ENCODE peak calls at places on chromosomes 11 and 22, in seven cellular contexts. One of them, this sample, is unnamed.

GRCh38 chr11:1181858-1182535 is 24.2 kb downstream of the MUC5AC start:
- DNase-seq in IMR-90: no peak
- DNase-seq in MCF 10A: no peak
- DNase-seq in lower lobe of right lung: no peak
- DNase-seq in neural crest cell: no peak
- DNase-seq in HTR-8/SVneo: no peak
- DNase-seq in GF-D8: no peak
- DNase-seq in this sample: no peak

GRCh38 chr22:50694099-50694498 is 21.5 kb downstream of the SHANK3 start:
- DNase-seq in IMR-90: peak; percentile 25
- DNase-seq in MCF 10A: no peak
- DNase-seq in lower lobe of right lung: no peak
- DNase-seq in neural crest cell: no peak
- DNase-seq in HTR-8/SVneo: no peak
- DNase-seq in GF-D8: no peak
- DNase-seq in this sample: no peak

GRCh38 chr11:19660076-19660475 is 52.6 kb upstream of the NAV2 start:
- DNase-seq in IMR-90: peak; percentile 85
- DNase-seq in MCF 10A: peak; percentile 94
- DNase-seq in lower lobe of right lung: no peak
- DNase-seq in neural crest cell: no peak
- DNase-seq in HTR-8/SVneo: peak; percentile 71
- DNase-seq in GF-D8: no peak
- DNase-seq in this sample: no peak

GRCh38 chr11:28713850-28714249 is 605.7 kb downstream of the METTL15 start:
- DNase-seq in IMR-90: peak; percentile 58
- DNase-seq in MCF 10A: no peak
- DNase-seq in lower lobe of right lung: no peak
- DNase-seq in neural crest cell: no peak
- DNase-seq in HTR-8/SVneo: no peak
- DNase-seq in GF-D8: no peak
- DNase-seq in this sample: no peak

GRCh38 chr11:121587182-121587581 is 134.4 kb upstream of the SORL1-AS1 start:
- DNase-seq in IMR-90: no peak
- DNase-seq in MCF 10A: no peak
- DNase-seq in lower lobe of right lung: no peak
- DNase-seq in neural crest cell: no peak
- DNase-seq in HTR-8/SVneo: no peak
- DNase-seq in GF-D8: no peak
- DNase-seq in this sample: no peak

GRCh38 chr22:21455334-21456089 is 11.7 kb upstream of the TMEM191C start:
- DNase-seq in IMR-90: no peak
- DNase-seq in MCF 10A: no peak
- DNase-seq in lower lobe of right lung: peak; percentile 24
- DNase-seq in neural crest cell: peak; percentile 1
- DNase-seq in HTR-8/SVneo: no peak
- DNase-seq in GF-D8: no peak
- DNase-seq in this sample: no peak

GRCh38 chr11:134270250-134270714 is 5.9 kb upstream of the GLB1L3 start:
- DNase-seq in IMR-90: no peak
- DNase-seq in MCF 10A: peak; percentile 21
- DNase-seq in lower lobe of right lung: no peak
- DNase-seq in neural crest cell: no peak
- DNase-seq in HTR-8/SVneo: no peak
- DNase-seq in GF-D8: no peak
- DNase-seq in this sample: no peak

GRCh38 chr11:102883132-102883531 is 8.3 kb upstream of the MMP12 start:
- DNase-seq in IMR-90: no peak
- DNase-seq in MCF 10A: peak; percentile 19
- DNase-seq in lower lobe of right lung: no peak
- DNase-seq in neural crest cell: no peak
- DNase-seq in HTR-8/SVneo: no peak
- DNase-seq in GF-D8: no peak
- DNase-seq in this sample: no peak

GRCh38 chr11:63906585-63906984 is 10.4 kb downstream of the RCOR2 start:
- DNase-seq in IMR-90: peak; percentile 13
- DNase-seq in MCF 10A: no peak
- DNase-seq in lower lobe of right lung: no peak
- DNase-seq in neural crest cell: no peak
- DNase-seq in HTR-8/SVneo: no peak
- DNase-seq in GF-D8: no peak
- DNase-seq in this sample: no peak

GRCh38 chr11:132631956-132632355 is 900.3 kb downstream of the OPCML start:
- DNase-seq in IMR-90: peak; percentile 8
- DNase-seq in MCF 10A: no peak
- DNase-seq in lower lobe of right lung: no peak
- DNase-seq in neural crest cell: no peak
- DNase-seq in HTR-8/SVneo: peak; percentile 11
- DNase-seq in GF-D8: no peak
- DNase-seq in this sample: no peak

GRCh38 chr22:27554106-27554814 is 247.3 kb downstream of the MN1 start:
- DNase-seq in IMR-90: peak; percentile 20
- DNase-seq in MCF 10A: peak; percentile 35
- DNase-seq in lower lobe of right lung: no peak
- DNase-seq in neural crest cell: no peak
- DNase-seq in HTR-8/SVneo: no peak
- DNase-seq in GF-D8: no peak
- DNase-seq in this sample: no peak

GRCh38 chr11:9600651-9601040 is 27.2 kb downstream of the WEE1 start:
- DNase-seq in IMR-90: peak; percentile 53
- DNase-seq in MCF 10A: no peak
- DNase-seq in lower lobe of right lung: no peak
- DNase-seq in neural crest cell: no peak
- DNase-seq in HTR-8/SVneo: no peak
- DNase-seq in GF-D8: no peak
- DNase-seq in this sample: no peak

GRCh38 chr22:44393066-44393465 is 80.3 kb upstream of the SHISAL1 start:
- DNase-seq in IMR-90: no peak
- DNase-seq in MCF 10A: no peak
- DNase-seq in lower lobe of right lung: no peak
- DNase-seq in neural crest cell: no peak
- DNase-seq in HTR-8/SVneo: no peak
- DNase-seq in GF-D8: no peak
- DNase-seq in this sample: no peak

GRCh38 chr22:45972868-45973212 is 4.1 kb downstream of the WNT7B start:
- DNase-seq in IMR-90: no peak
- DNase-seq in MCF 10A: no peak
- DNase-seq in lower lobe of right lung: no peak
- DNase-seq in neural crest cell: no peak
- DNase-seq in HTR-8/SVneo: no peak
- DNase-seq in GF-D8: no peak
- DNase-seq in this sample: no peak

GRCh38 chr11:132804258-132804657 is 728.0 kb downstream of the OPCML start:
- DNase-seq in IMR-90: no peak
- DNase-seq in MCF 10A: no peak
- DNase-seq in lower lobe of right lung: no peak
- DNase-seq in neural crest cell: no peak
- DNase-seq in HTR-8/SVneo: no peak
- DNase-seq in GF-D8: no peak
- DNase-seq in this sample: no peak

GRCh38 chr11:125995313-125995712 is 49.5 kb downstream of the VSIG10L2 start:
- DNase-seq in IMR-90: no peak
- DNase-seq in MCF 10A: no peak
- DNase-seq in lower lobe of right lung: no peak
- DNase-seq in neural crest cell: no peak
- DNase-seq in HTR-8/SVneo: no peak
- DNase-seq in GF-D8: no peak
- DNase-seq in this sample: no peak

GRCh38 chr22:17213976-17214375 is 5.3 kb downstream of the ADA2 start:
- DNase-seq in IMR-90: peak; percentile 3
- DNase-seq in MCF 10A: peak; percentile 47
- DNase-seq in lower lobe of right lung: peak; percentile 59
- DNase-seq in neural crest cell: peak; percentile 22
- DNase-seq in HTR-8/SVneo: no peak
- DNase-seq in GF-D8: no peak
- DNase-seq in this sample: no peak

GRCh38 chr11:43947003-43947500 is 4.6 kb downstream of the C11orf96 start:
- DNase-seq in IMR-90: peak; percentile 47
- DNase-seq in MCF 10A: no peak
- DNase-seq in lower lobe of right lung: no peak
- DNase-seq in neural crest cell: no peak
- DNase-seq in HTR-8/SVneo: no peak
- DNase-seq in GF-D8: no peak
- DNase-seq in this sample: no peak

GRCh38 chr22:16783930-16784354 is 41.3 kb downstream of the XKR3 start:
- DNase-seq in IMR-90: no peak
- DNase-seq in MCF 10A: peak; percentile 54
- DNase-seq in lower lobe of right lung: no peak
- DNase-seq in neural crest cell: no peak
- DNase-seq in HTR-8/SVneo: peak; percentile 10
- DNase-seq in GF-D8: no peak
- DNase-seq in this sample: no peak

GRCh38 chr22:32482708-32483107 is 8.1 kb downstream of the FBXO7 start:
- DNase-seq in IMR-90: peak; percentile 22
- DNase-seq in MCF 10A: no peak
- DNase-seq in lower lobe of right lung: no peak
- DNase-seq in neural crest cell: no peak
- DNase-seq in HTR-8/SVneo: no peak
- DNase-seq in GF-D8: no peak
- DNase-seq in this sample: no peak

GRCh38 chr11:2694995-2695939 is 4.5 kb downstream of the KCNQ1OT1 start:
- DNase-seq in IMR-90: no peak
- DNase-seq in MCF 10A: no peak
- DNase-seq in lower lobe of right lung: no peak
- DNase-seq in neural crest cell: no peak
- DNase-seq in HTR-8/SVneo: no peak
- DNase-seq in GF-D8: no peak
- DNase-seq in this sample: no peak

GRCh38 chr11:111777094-111778046 is 11.2 kb upstream of the PPP2R1B start:
- DNase-seq in IMR-90: peak; percentile 82
- DNase-seq in MCF 10A: peak; percentile 79
- DNase-seq in lower lobe of right lung: no peak
- DNase-seq in neural crest cell: no peak
- DNase-seq in HTR-8/SVneo: peak; percentile 87
- DNase-seq in GF-D8: peak; percentile 82
- DNase-seq in this sample: peak; percentile 56

GRCh38 chr11:127114035-127114434 is 113.5 kb upstream of the KIRREL3 start:
- DNase-seq in IMR-90: no peak
- DNase-seq in MCF 10A: no peak
- DNase-seq in lower lobe of right lung: no peak
- DNase-seq in neural crest cell: no peak
- DNase-seq in HTR-8/SVneo: no peak
- DNase-seq in GF-D8: no peak
- DNase-seq in this sample: no peak